ENCODE peak calls at places on chromosomes 16 and 17, in four cellular contexts. H, F, R and N are unnamed samples.

GRCh38 chr16:1084971-1085370 is 11.1 kb downstream of the C1QTNF8 start:
- DNase-seq in H (no peak), F (no peak), R (no peak), N (no peak)

GRCh38 chr16:90046971-90047713 is 27.9 kb upstream of the DBNDD1 start:
- DNase-seq in H (no peak), F (no peak), R (peak), N (peak)

GRCh38 chr17:31808521-31808920 is 50.5 kb downstream of the COPRS start:
- DNase-seq in H (no peak), F (no peak), R (no peak), N (no peak)

GRCh38 chr16:48126801-48127644 is 28.8 kb downstream of the ABCC12 start:
- DNase-seq in H (no peak), F (no peak), R (no peak), N (no peak)

GRCh38 chr16:69190046-69190588 is 3.2 kb downstream of the SNTB2 start:
- DNase-seq in H (no peak), F (no peak), R (no peak), N (no peak)

GRCh38 chr17:28747046-28747691 is 3.4 kb downstream of the TRAF4 start:
- DNase-seq in H (no peak), F (no peak), R (peak), N (peak)

GRCh38 chr16:10895053-10895946 is 18.3 kb downstream of the CIITA start:
- DNase-seq in H (peak), F (peak), R (peak), N (peak)

GRCh38 chr17:45050680-45051059 is 762 bp downstream of the DCAKD start:
- DNase-seq in H (no peak), F (no peak), R (no peak), N (no peak)

GRCh38 chr17:64092952-64093451 is 36.9 kb downstream of the ERN1 start:
- DNase-seq in H (no peak), F (no peak), R (no peak), N (no peak)

GRCh38 chr17:63689479-63689878 is 10.4 kb downstream of the LIMD2 start:
- DNase-seq in H (no peak), F (no peak), R (no peak), N (no peak)

GRCh38 chr17:72358465-72358864 is 237.6 kb downstream of the SOX9 start:
- DNase-seq in H (no peak), F (no peak), R (no peak), N (no peak)

GRCh38 chr17:49436174-49436573 is 21.5 kb upstream of the PHB1 start:
- DNase-seq in H (no peak), F (no peak), R (no peak), N (no peak)

GRCh38 chr17:66472123-66472522 is 169.7 kb downstream of the PRKCA start:
- DNase-seq in H (no peak), F (no peak), R (no peak), N (no peak)

GRCh38 chr16:50695017-50696000 is 1.9 kb downstream of the NOD2 start:
- DNase-seq in H (no peak), F (no peak), R (no peak), N (no peak)

GRCh38 chr17:34852141-34852540 is 109.1 kb downstream of the CCT6B start:
- DNase-seq in H (no peak), F (no peak), R (no peak), N (no peak)

GRCh38 chr16:10022098-10022497 is 160.1 kb downstream of the GRIN2A start:
- DNase-seq in H (no peak), F (no peak), R (no peak), N (no peak)

GRCh38 chr16:83356266-83356665 is 451.5 kb upstream of the HSBP1 start:
- DNase-seq in H (peak), F (no peak), R (peak), N (peak)

GRCh38 chr16:84454611-84455010 is 49.8 kb downstream of the MEAK7 start:
- DNase-seq in H (no peak), F (no peak), R (peak), N (no peak)

GRCh38 chr17:62801553-62801952 is 6.6 kb downstream of the MARCHF10 start:
- DNase-seq in H (no peak), F (no peak), R (no peak), N (peak)

GRCh38 chr16:31356566-31357323 is 1.8 kb downstream of the ITGAX start:
- DNase-seq in H (no peak), F (no peak), R (peak), N (no peak)

GRCh38 chr17:64281962-64282752 is 19.1 kb upstream of the TEX2 start:
- DNase-seq in H (peak), F (no peak), R (peak), N (peak)

GRCh38 chr16:65446441-65446840 is 324.6 kb upstream of the CDH11 start:
- DNase-seq in H (no peak), F (no peak), R (no peak), N (no peak)

GRCh38 chr17:33014751-33015150 is 23.1 kb downstream of the SPACA3 start:
- DNase-seq in H (no peak), F (no peak), R (peak), N (no peak)

GRCh38 chr16:3249451-3249850 is 7.0 kb downstream of the MEFV start:
- DNase-seq in H (no peak), F (no peak), R (no peak), N (no peak)

GRCh38 chr16:75053791-75054555 is 55.1 kb downstream of the ZNRF1 start:
- DNase-seq in H (no peak), F (no peak), R (no peak), N (no peak)

GRCh38 chr16:68792465-68793324 is 50.6 kb upstream of the TANGO6 start:
- DNase-seq in H (no peak), F (no peak), R (no peak), N (peak)

GRCh38 chr16:19781196-19781595 is 63.1 kb downstream of the IQCK start:
- DNase-seq in H (no peak), F (no peak), R (no peak), N (peak)

GRCh38 chr16:19783363-19783762 is 65.3 kb downstream of the IQCK start:
- DNase-seq in H (no peak), F (no peak), R (no peak), N (no peak)

GRCh38 chr16:19785512-19786130 is 67.5 kb downstream of the IQCK start:
- DNase-seq in H (no peak), F (no peak), R (no peak), N (no peak)

GRCh38 chr16:19783847-19784736 is 66.0 kb downstream of the IQCK start:
- DNase-seq in H (no peak), F (no peak), R (no peak), N (no peak)

GRCh38 chr16:19785081-19785480 is 67.0 kb downstream of the IQCK start:
- DNase-seq in H (no peak), F (no peak), R (no peak), N (no peak)
- H4K91ac ChIP-seq in H (no peak), F (no peak), R (no peak), N (no peak)

GRCh38 chr17:38870259-38871165 is 654 bp downstream of the LASP1 start:
- DNase-seq in H (no peak), F (no peak), R (peak), N (peak)
- H2BK12ac ChIP-seq in H (no peak), F (peak), R (no peak), N (peak)

DNA sequence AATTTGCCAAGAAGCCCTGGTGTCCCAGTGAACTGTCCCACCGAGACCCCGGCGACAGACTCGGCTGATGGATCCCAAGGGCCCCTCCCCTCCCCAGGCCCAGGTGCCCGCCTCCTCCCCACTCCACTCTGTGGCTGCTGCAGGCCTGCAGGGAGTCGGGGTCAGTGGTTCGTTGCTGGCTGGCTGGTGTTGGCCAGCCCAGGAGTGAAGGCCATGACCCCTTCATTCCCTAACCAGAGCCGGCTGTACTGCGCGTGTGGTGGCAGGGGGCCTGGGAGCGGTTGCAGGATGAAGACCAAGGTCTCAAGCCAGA is 9.2 kb upstream of the TBX2 start:
- DNase-seq in H (no peak), F (no peak), R (no peak), N (no peak)
- H4K91ac ChIP-seq in H (no peak), F (no peak), R (no peak), N (no peak)

GRCh38 chr17:9173386-9173983 is 152.2 kb downstream of the NTN1 start:
- DNase-seq in H (no peak), F (no peak), R (no peak), N (no peak)

GRCh38 chr17:9174779-9175574 is 153.7 kb downstream of the NTN1 start:
- DNase-seq in H (no peak), F (no peak), R (no peak), N (no peak)

GRCh38 chr17:9174312-9174711 is 153.0 kb downstream of the NTN1 start:
- DNase-seq in H (no peak), F (no peak), R (no peak), N (no peak)

GRCh38 chr17:9177212-9177611 is 155.9 kb downstream of the NTN1 start:
- DNase-seq in H (no peak), F (no peak), R (no peak), N (no peak)

DNA sequence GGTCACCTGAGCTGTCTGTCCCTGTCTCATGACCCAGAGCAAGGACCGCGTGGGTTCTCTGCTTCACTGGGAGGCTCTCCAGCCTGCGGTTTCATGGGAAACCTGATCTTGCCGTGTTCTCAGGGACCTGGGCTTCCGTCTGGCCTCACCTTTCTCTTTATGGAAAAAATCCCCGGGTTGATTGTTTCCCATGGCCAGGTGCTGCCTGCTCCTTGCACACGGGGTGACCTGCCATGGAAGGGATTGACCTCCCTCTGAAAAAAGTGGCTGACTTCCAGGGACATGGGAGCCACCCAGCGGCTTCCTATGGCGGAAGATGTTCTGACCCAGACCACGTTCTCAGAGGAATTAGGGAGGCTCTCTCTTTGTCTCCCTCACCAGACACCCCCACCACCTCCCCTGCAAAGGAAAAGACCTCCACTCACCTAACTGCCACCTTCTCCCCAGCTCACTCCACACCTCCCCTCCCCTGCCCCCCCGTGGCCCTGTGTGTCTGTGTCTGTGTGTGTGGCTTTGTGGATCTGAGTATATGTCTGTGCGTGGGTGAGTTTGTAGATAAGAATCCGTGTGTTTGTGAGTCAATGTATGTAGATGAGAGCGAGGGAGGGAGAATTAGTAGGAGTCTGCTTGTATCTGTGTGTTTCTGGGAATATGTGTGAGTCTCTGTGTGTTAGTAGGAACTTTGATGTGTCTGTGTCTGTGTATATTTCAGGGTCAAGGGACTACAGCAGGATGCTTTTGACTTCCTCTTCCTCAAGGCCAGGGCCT is 154.6 kb downstream of the NTN1 start:
- DNase-seq in H (no peak), F (no peak), R (no peak), N (no peak)
- H2BK12ac ChIP-seq in H (peak), F (peak), R (no peak), N (no peak)

GRCh38 chr16:5505093-5505887 is 407.7 kb upstream of the EEF2KMT start:
- DNase-seq in H (no peak), F (no peak), R (no peak), N (no peak)

GRCh38 chr16:5504028-5504758 is 406.6 kb upstream of the EEF2KMT start:
- DNase-seq in H (no peak), F (no peak), R (no peak), N (no peak)

GRCh38 chr16:5502944-5503343 is 405.3 kb upstream of the EEF2KMT start:
- DNase-seq in H (no peak), F (no peak), R (no peak), N (no peak)

GRCh38 chr16:5508371-5508770 is 410.8 kb upstream of the EEF2KMT start:
- DNase-seq in H (no peak), F (no peak), R (no peak), N (no peak)

GRCh38 chr16:5506021-5506420 is 408.4 kb upstream of the EEF2KMT start:
- DNase-seq in H (no peak), F (no peak), R (no peak), N (no peak)
- H4K91ac ChIP-seq in H (no peak), F (no peak), R (no peak), N (no peak)